ENCODE peak calls at places on chromosomes 16 and 17, in five cellular contexts. One of them, this sample, is unnamed. For H3K27me3, H3K4me1 and H3K9me3, the result is how much of the 10 kb centered on the place peaks cover.

GRCh38 chr17:58932956-58933355 is 173.7 kb downstream of the TRIM37 start:
- DNase-seq in naive thymus-derived CD4-positive, alpha-beta T cell: no peak
- DNase-seq in Peyer's patch: no peak
- DNase-seq in BE2C: no peak
- DNase-seq in mesenchymal stem cell: no peak
- DNase-seq in this sample: no peak

GRCh38 chr17:73338050-73338491 is 26.3 kb upstream of the CDC42EP4 start:
- DNase-seq in naive thymus-derived CD4-positive, alpha-beta T cell: no peak
- DNase-seq in Peyer's patch: no peak
- DNase-seq in BE2C: no peak
- DNase-seq in mesenchymal stem cell: peak
- DNase-seq in this sample: no peak

GRCh38 chr16:53071748-53072301 is 17.0 kb downstream of the CHD9 start:
- DNase-seq in BE2C: peak
- DNase-seq in naive thymus-derived CD4-positive, alpha-beta T cell: no peak
- DNase-seq in Peyer's patch: no peak
- DNase-seq in mesenchymal stem cell: no peak
- DNase-seq in this sample: no peak

GRCh38 chr17:59706900-59707181 is 389 bp downstream of the PTRH2 start:
- DNase-seq in BE2C: no peak
- DNase-seq in Peyer's patch: no peak
- DNase-seq in mesenchymal stem cell: no peak
- DNase-seq in naive thymus-derived CD4-positive, alpha-beta T cell: no peak
- DNase-seq in this sample: no peak

GRCh38 chr16:65509172-65509571 is 387.3 kb upstream of the CDH11 start:
- DNase-seq in BE2C: no peak
- DNase-seq in Peyer's patch: no peak
- DNase-seq in naive thymus-derived CD4-positive, alpha-beta T cell: no peak
- DNase-seq in mesenchymal stem cell: no peak
- DNase-seq in this sample: no peak

GRCh38 chr17:40317345-40317873 is 8.4 kb downstream of the RARA start:
- DNase-seq in Peyer's patch: peak
- DNase-seq in naive thymus-derived CD4-positive, alpha-beta T cell: peak
- DNase-seq in mesenchymal stem cell: peak
- DNase-seq in BE2C: peak
- DNase-seq in this sample: no peak

GRCh38 chr17:78849026-78849425 is 8.4 kb upstream of the USP36 start:
- DNase-seq in BE2C: no peak
- DNase-seq in mesenchymal stem cell: no peak
- DNase-seq in naive thymus-derived CD4-positive, alpha-beta T cell: no peak
- DNase-seq in Peyer's patch: no peak
- DNase-seq in this sample: no peak

GRCh38 chr16:57996406-57997175 is 3.9 kb downstream of the ZNF319 start:
- DNase-seq in mesenchymal stem cell: no peak
- DNase-seq in BE2C: peak
- DNase-seq in Peyer's patch: no peak
- DNase-seq in naive thymus-derived CD4-positive, alpha-beta T cell: no peak
- DNase-seq in this sample: no peak

GRCh38 chr16:58011652-58012051 is 10.4 kb downstream of the USB1 start:
- DNase-seq in naive thymus-derived CD4-positive, alpha-beta T cell: no peak
- DNase-seq in mesenchymal stem cell: peak
- DNase-seq in BE2C: no peak
- DNase-seq in Peyer's patch: no peak
- DNase-seq in this sample: no peak

GRCh38 chr16:57690782-57691471 is 3.7 kb upstream of the DRC7 start:
- DNase-seq in mesenchymal stem cell: no peak
- DNase-seq in BE2C: no peak
- DNase-seq in Peyer's patch: peak
- DNase-seq in naive thymus-derived CD4-positive, alpha-beta T cell: no peak
- DNase-seq in this sample: no peak

GRCh38 chr17:37089998-37090397 is 141.2 kb downstream of the AATF start:
- DNase-seq in BE2C: no peak
- DNase-seq in Peyer's patch: peak
- DNase-seq in mesenchymal stem cell: peak
- DNase-seq in naive thymus-derived CD4-positive, alpha-beta T cell: peak
- DNase-seq in this sample: peak

GRCh38 chr17:79420318-79421243 is 190.3 kb downstream of the RBFOX3 start:
- DNase-seq in mesenchymal stem cell: peak
- DNase-seq in BE2C: peak
- DNase-seq in Peyer's patch: no peak
- DNase-seq in naive thymus-derived CD4-positive, alpha-beta T cell: no peak
- DNase-seq in this sample: no peak

GRCh38 chr17:17819561-17819995 is 17.2 kb downstream of the SREBF1 start:
- DNase-seq in naive thymus-derived CD4-positive, alpha-beta T cell: peak
- DNase-seq in mesenchymal stem cell: peak
- DNase-seq in Peyer's patch: peak
- DNase-seq in BE2C: peak
- DNase-seq in this sample: peak

GRCh38 chr17:78896091-78896833 is 6.7 kb downstream of the CEP295NL start:
- DNase-seq in mesenchymal stem cell: no peak
- DNase-seq in BE2C: no peak
- DNase-seq in naive thymus-derived CD4-positive, alpha-beta T cell: no peak
- DNase-seq in Peyer's patch: no peak
- DNase-seq in this sample: no peak

GRCh38 chr17:21525464-21526130 is 149.4 kb downstream of the KCNJ12 start:
- DNase-seq in BE2C: no peak
- DNase-seq in mesenchymal stem cell: no peak
- DNase-seq in naive thymus-derived CD4-positive, alpha-beta T cell: no peak
- DNase-seq in Peyer's patch: no peak
- DNase-seq in this sample: no peak

GRCh38 chr17:31291820-31292219 is 5.2 kb downstream of the OMG start:
- DNase-seq in mesenchymal stem cell: no peak
- DNase-seq in naive thymus-derived CD4-positive, alpha-beta T cell: no peak
- DNase-seq in BE2C: no peak
- DNase-seq in Peyer's patch: no peak
- DNase-seq in this sample: no peak

GRCh38 chr17:31289790-31290189 is 7.2 kb downstream of the OMG start:
- DNase-seq in mesenchymal stem cell: no peak
- DNase-seq in BE2C: no peak
- DNase-seq in naive thymus-derived CD4-positive, alpha-beta T cell: no peak
- DNase-seq in Peyer's patch: no peak
- DNase-seq in this sample: no peak

GRCh38 chr17:31281061-31281460 is 16.0 kb downstream of the OMG start:
- DNase-seq in Peyer's patch: no peak
- DNase-seq in naive thymus-derived CD4-positive, alpha-beta T cell: no peak
- DNase-seq in BE2C: no peak
- DNase-seq in mesenchymal stem cell: no peak
- DNase-seq in this sample: no peak

GRCh38 chr17:31283841-31284240 is 13.2 kb downstream of the OMG start:
- DNase-seq in BE2C: no peak
- DNase-seq in naive thymus-derived CD4-positive, alpha-beta T cell: no peak
- DNase-seq in mesenchymal stem cell: no peak
- DNase-seq in Peyer's patch: no peak
- DNase-seq in this sample: no peak

GRCh38 chr17:31286587-31286986 is 10.5 kb downstream of the OMG start:
- DNase-seq in mesenchymal stem cell: no peak
- DNase-seq in naive thymus-derived CD4-positive, alpha-beta T cell: no peak
- DNase-seq in BE2C: no peak
- DNase-seq in Peyer's patch: no peak
- DNase-seq in this sample: no peak
- H3K27me3 ChIP-seq in mesenchymal stem cell: under half
- H3K27me3 ChIP-seq in naive thymus-derived CD4-positive, alpha-beta T cell: under half
- H3K27me3 ChIP-seq in BE2C: under half
- H3K27me3 ChIP-seq in Peyer's patch: under half
- H3K27me3 ChIP-seq in this sample: under half

DNA sequence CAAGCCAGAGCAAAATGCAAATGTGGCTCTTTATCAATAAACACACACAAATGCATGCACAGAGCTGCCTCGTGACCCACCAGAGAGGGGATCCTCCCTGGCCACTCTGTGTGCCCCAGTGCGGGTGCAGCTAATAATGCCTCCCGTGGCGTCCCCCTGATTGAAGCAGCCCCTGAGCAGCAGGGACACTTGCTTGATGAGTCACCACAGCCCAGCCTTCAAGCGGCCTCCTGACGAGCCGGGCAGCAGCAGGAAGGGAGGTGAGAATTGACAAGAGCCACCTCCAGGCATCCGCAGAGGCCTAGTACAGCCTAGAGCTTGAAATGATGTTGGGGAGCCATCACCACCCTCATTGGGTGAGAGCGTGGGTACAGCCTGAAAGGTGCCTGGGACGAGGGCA is 143.8 kb downstream of the CCDC182 start:
- DNase-seq in naive thymus-derived CD4-positive, alpha-beta T cell: no peak
- DNase-seq in Peyer's patch: no peak
- DNase-seq in BE2C: no peak
- DNase-seq in mesenchymal stem cell: peak
- DNase-seq in this sample: no peak
- H3K4me1 ChIP-seq in naive thymus-derived CD4-positive, alpha-beta T cell: half or more
- H3K4me1 ChIP-seq in Peyer's patch: under half
- H3K4me1 ChIP-seq in BE2C: half or more
- H3K4me1 ChIP-seq in mesenchymal stem cell: under half
- H3K4me1 ChIP-seq in this sample: half or more

DNA sequence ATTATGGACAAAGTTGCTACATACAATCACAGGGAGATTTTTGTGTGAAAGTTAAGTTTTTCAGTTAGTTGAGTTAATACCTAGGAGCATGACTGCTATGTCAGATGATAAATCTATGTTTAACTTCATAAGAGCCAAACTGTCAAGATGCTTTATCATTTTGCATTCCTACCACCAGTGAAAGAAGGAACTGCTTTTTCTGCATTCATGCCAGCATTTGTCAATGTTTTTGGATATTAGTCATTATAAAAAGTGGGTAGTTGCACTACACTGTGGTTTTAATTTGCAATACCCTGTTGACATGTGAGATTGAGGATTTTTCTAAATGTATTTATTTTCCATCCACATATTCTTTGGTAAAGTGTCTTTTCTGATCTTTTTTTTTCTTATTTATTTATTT is 434.0 kb upstream of the MON1B start:
- DNase-seq in Peyer's patch: no peak
- DNase-seq in mesenchymal stem cell: no peak
- DNase-seq in BE2C: no peak
- DNase-seq in naive thymus-derived CD4-positive, alpha-beta T cell: no peak
- DNase-seq in this sample: no peak
- H3K9me3 ChIP-seq in Peyer's patch: under half
- H3K9me3 ChIP-seq in mesenchymal stem cell: under half
- H3K9me3 ChIP-seq in BE2C: under half
- H3K9me3 ChIP-seq in naive thymus-derived CD4-positive, alpha-beta T cell: under half
- H3K9me3 ChIP-seq in this sample: under half

DNA sequence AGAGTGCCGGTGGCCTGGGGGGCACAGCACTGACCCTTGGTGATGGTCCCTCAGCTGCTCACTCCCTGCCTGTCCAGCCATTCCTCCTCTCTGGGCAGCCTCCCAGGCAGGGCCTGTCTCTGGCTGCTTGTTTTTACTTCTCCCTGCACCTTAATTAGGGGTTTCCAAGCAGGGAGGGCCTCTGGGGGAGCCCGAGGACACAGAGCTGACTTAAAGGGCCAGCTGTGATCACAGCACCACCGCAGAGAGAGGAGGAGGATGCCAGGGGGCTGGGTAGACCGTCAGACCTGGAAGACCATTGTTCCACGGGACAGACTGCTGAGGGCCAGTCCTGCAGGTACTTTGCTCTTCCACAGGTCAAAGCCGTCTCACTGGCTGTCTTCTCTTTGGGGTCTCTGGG is 1.2 kb upstream of the DPH1 start:
- DNase-seq in naive thymus-derived CD4-positive, alpha-beta T cell: no peak
- DNase-seq in mesenchymal stem cell: no peak
- DNase-seq in BE2C: no peak
- DNase-seq in Peyer's patch: no peak
- DNase-seq in this sample: no peak
- H3K27me3 ChIP-seq in naive thymus-derived CD4-positive, alpha-beta T cell: under half
- H3K27me3 ChIP-seq in mesenchymal stem cell: under half
- H3K27me3 ChIP-seq in BE2C: under half
- H3K27me3 ChIP-seq in Peyer's patch: under half
- H3K27me3 ChIP-seq in this sample: under half

DNA sequence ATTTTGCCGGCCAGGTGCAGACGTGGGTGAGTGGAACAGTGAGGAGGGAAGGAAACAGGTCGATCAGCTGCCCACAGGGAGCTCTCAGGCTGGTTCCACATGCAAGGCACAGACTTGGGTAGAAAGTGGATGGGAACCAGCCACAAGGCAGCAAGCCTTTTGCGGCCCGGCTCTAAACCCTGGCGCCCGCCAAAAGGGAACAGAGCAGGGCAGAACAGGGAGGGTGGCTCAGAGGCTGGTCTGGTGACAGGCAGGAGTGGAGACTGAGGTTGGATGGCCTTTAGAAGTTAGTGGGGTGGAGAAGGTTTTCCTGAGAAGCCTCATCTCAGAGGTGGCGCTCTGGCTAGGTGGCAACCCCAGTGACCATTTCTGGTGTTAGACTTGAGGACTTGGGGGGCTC is 10.4 kb downstream of the LLGL2 start:
- DNase-seq in naive thymus-derived CD4-positive, alpha-beta T cell: no peak
- DNase-seq in Peyer's patch: no peak
- DNase-seq in BE2C: no peak
- DNase-seq in mesenchymal stem cell: no peak
- DNase-seq in this sample: no peak
- H3K4me1 ChIP-seq in naive thymus-derived CD4-positive, alpha-beta T cell: under half
- H3K4me1 ChIP-seq in Peyer's patch: half or more
- H3K4me1 ChIP-seq in BE2C: under half
- H3K4me1 ChIP-seq in mesenchymal stem cell: under half
- H3K4me1 ChIP-seq in this sample: under half

GRCh38 chr16:3327514-3327913 is 22.2 kb downstream of the ZNF75A start:
- DNase-seq in Peyer's patch: no peak
- DNase-seq in BE2C: no peak
- DNase-seq in mesenchymal stem cell: no peak
- DNase-seq in naive thymus-derived CD4-positive, alpha-beta T cell: no peak
- DNase-seq in this sample: no peak

GRCh38 chr16:3317315-3317999 is 12.2 kb downstream of the ZNF75A start:
- DNase-seq in naive thymus-derived CD4-positive, alpha-beta T cell: no peak
- DNase-seq in mesenchymal stem cell: peak
- DNase-seq in Peyer's patch: no peak
- DNase-seq in BE2C: no peak
- DNase-seq in this sample: no peak

DNA sequence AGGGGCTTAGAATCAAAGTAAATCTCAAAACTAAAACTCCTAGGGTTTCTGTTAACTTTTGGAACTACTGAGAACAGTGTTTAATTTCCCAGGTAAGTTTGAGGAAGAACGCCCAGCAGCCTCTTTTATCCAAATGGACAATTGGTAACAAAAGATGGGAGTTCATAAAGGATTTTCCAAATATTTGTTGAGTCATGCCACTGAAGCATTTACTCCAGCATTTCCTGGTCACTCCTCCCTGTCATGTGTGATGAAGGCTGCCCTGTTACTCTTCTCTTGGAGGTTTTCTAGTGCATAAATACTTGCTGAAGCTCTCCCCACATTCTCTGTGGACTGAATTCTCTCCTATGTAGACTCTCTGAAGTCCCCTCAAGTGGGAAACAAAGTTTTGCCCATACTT is 16.5 kb downstream of the ZNF75A start:
- DNase-seq in BE2C: no peak
- DNase-seq in mesenchymal stem cell: no peak
- DNase-seq in Peyer's patch: no peak
- DNase-seq in naive thymus-derived CD4-positive, alpha-beta T cell: no peak
- DNase-seq in this sample: no peak
- H3K9me3 ChIP-seq in BE2C: under half
- H3K9me3 ChIP-seq in mesenchymal stem cell: half or more
- H3K9me3 ChIP-seq in Peyer's patch: under half
- H3K9me3 ChIP-seq in naive thymus-derived CD4-positive, alpha-beta T cell: under half
- H3K9me3 ChIP-seq in this sample: half or more

GRCh38 chr17:49976828-49977202 is 7.8 kb downstream of the DLX4 start:
- DNase-seq in BE2C: no peak
- DNase-seq in mesenchymal stem cell: no peak
- DNase-seq in naive thymus-derived CD4-positive, alpha-beta T cell: no peak
- DNase-seq in Peyer's patch: no peak
- DNase-seq in this sample: no peak
- H3K27me3 ChIP-seq in BE2C: under half
- H3K27me3 ChIP-seq in mesenchymal stem cell: half or more
- H3K27me3 ChIP-seq in naive thymus-derived CD4-positive, alpha-beta T cell: under half
- H3K27me3 ChIP-seq in Peyer's patch: under half
- H3K27me3 ChIP-seq in this sample: under half